ENCODE peak calls at places on chromosomes 1 and 21, in eight cellular contexts. U is stomach, T is SK-N-SH, C is IMR-90, X is tibial artery, S is transverse colon, J is GM23248, Q is right lobe of liver. H is an unnamed sample.

GRCh38 chr1:214506972-214507431 is 44.4 kb downstream of the PTPN14 start:
- DNase-seq in U (peak; percentile 46), T (no peak), C (no peak), X (no peak), S (peak; percentile 58), J (no peak), Q (no peak), H (no peak)

GRCh38 chr21:28523367-28523766 is 469.3 kb downstream of the LTN1 start:
- DNase-seq in U (no peak), T (no peak), C (no peak), X (no peak), S (no peak), J (no peak), Q (no peak), H (no peak)

GRCh38 chr1:65235867-65236805 is 73.2 kb upstream of the DNAJC6 start:
- DNase-seq in U (no peak), T (peak; percentile 25), C (peak; percentile 37), X (no peak), S (no peak), J (peak; percentile 49), Q (no peak), H (no peak)

GRCh38 chr21:44749759-44750674 is 38.6 kb upstream of the TSPEAR start:
- DNase-seq in U (no peak), T (no peak), C (no peak), X (peak; percentile 56), S (no peak), J (no peak), Q (no peak), H (no peak)

GRCh38 chr1:228989992-228990827 is 254.9 kb downstream of the RHOU start:
- DNase-seq in U (peak; percentile 38), T (peak; percentile 46), C (no peak), X (peak; percentile 82), S (peak; percentile 49), J (no peak), Q (peak; percentile 81), H (peak; percentile 88)

GRCh38 chr1:204074274-204075115 is 1.6 kb downstream of the SOX13 start:
- DNase-seq in U (peak; percentile 58), T (peak; percentile 82), C (peak; percentile 52), X (peak; percentile 80), S (peak; percentile 81), J (peak; percentile 75), Q (peak; percentile 94), H (no peak)

GRCh38 chr1:44359234-44359937 is 4.3 kb upstream of the ERI3 start:
- DNase-seq in U (no peak), T (no peak), C (no peak), X (no peak), S (no peak), J (peak; percentile 19), Q (no peak), H (no peak)

GRCh38 chr1:198879711-198880306 is 241.0 kb downstream of the PTPRC start:
- DNase-seq in U (no peak), T (no peak), C (no peak), X (no peak), S (no peak), J (peak; percentile 9), Q (no peak), H (no peak)

GRCh38 chr1:226520640-226521355 is 27.8 kb upstream of the STUM start:
- DNase-seq in U (no peak), T (no peak), C (no peak), X (no peak), S (no peak), J (no peak), Q (no peak), H (no peak)

GRCh38 chr21:45973475-45974072 is 8.0 kb upstream of the COL6A1 start:
- DNase-seq in U (peak; percentile 66), T (peak; percentile 90), C (peak; percentile 87), X (peak; percentile 91), S (peak; percentile 76), J (peak; percentile 90), Q (no peak), H (no peak)

GRCh38 chr1:247184254-247184653 is 12.4 kb upstream of the ZNF124 start:
- DNase-seq in U (no peak), T (no peak), C (no peak), X (no peak), S (no peak), J (no peak), Q (no peak), H (no peak)
- H3K9me3 ChIP-seq in U (peaks cover 70% of the 10 kb centered on the region), T (peaks cover 22% of the 10 kb centered on the region), C (peaks cover 27% of the 10 kb centered on the region), X (peaks cover 13% of the 10 kb centered on the region), S (peaks cover 35% of the 10 kb centered on the region), J (peaks cover 5% of the 10 kb centered on the region), Q (peaks cover 9% of the 10 kb centered on the region), H (peaks cover 9% of the 10 kb centered on the region)

GRCh38 chr1:63664742-63665141 is 71.5 kb downstream of the PGM1 start:
- DNase-seq in U (no peak), T (no peak), C (no peak), X (no peak), S (no peak), J (no peak), Q (no peak), H (no peak)

GRCh38 chr1:63665410-63665809 is 72.2 kb downstream of the PGM1 start:
- DNase-seq in U (no peak), T (no peak), C (no peak), X (no peak), S (no peak), J (no peak), Q (no peak), H (no peak)

GRCh38 chr1:63668298-63668697 is 75.1 kb downstream of the PGM1 start:
- DNase-seq in U (no peak), T (no peak), C (peak; percentile 48), X (no peak), S (no peak), J (peak; percentile 27), Q (no peak), H (no peak)

GRCh38 chr1:63663873-63664272 is 70.7 kb downstream of the PGM1 start:
- DNase-seq in U (no peak), T (no peak), C (peak; percentile 24), X (no peak), S (no peak), J (peak; percentile 50), Q (no peak), H (no peak)

DNA sequence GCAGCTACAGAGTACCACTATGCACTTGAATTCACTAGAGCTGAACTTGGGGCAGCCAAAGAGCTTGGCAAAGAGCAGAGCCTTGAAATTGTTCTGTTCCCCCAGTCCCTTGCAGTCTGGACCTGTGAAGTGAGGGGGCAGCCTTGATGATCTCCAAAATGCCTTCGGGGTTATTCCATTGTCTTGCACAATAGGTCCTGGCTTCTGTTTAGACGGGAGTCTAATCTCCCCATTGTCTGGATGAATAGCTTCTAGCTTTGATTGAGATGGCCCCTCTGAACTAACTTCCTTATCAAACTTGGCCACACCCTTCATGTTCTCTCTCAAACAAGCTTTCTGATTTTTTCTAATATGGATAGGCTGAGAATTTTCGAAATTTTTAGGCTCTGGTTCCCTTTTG is 72.6 kb downstream of the PGM1 start:
- DNase-seq in U (no peak), T (no peak), C (no peak), X (no peak), S (no peak), J (no peak), Q (no peak), H (no peak)
- H3K27ac ChIP-seq in U (no peak overlapping the region), T (no peak overlapping the region), C (no peak overlapping the region), X (no peak overlapping the region), S (no peak overlapping the region), J (no peak overlapping the region), Q (no peak overlapping the region), H (no peak overlapping the region)

DNA sequence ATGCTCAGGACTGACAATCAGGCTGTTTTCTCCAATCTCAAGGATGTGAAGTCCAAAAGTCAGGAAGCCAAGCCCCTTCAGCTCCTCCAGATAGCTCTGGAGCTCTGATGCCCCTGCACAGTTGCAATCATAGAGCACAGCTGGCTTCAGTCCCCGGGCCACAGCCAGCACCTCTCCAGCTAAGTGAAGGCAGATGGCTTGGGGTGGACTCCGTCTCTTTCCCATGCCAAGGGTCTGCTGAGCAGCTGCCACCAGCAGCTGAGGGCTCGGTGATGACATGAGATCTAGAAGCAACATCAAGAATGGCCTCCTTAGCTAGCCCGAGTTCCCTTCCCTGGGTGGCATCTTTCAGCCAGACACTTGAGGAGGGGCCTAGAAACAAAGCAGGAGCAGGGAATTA is 1.0 kb downstream of the C1orf74 start:
- DNase-seq in U (no peak), T (peak; percentile 50), C (no peak), X (no peak), S (no peak), J (no peak), Q (no peak), H (no peak)
- H3K4me3 ChIP-seq in U (no peak overlapping the region), T (peak overlapping the region; percentile 75), C (no peak overlapping the region), X (no peak overlapping the region), S (no peak overlapping the region), J (peak overlapping the region; percentile 91), Q (peak overlapping the region; percentile 83), H (no peak overlapping the region)

GRCh38 chr1:41173651-41174050 is 68.5 kb downstream of the SCMH1 start:
- DNase-seq in U (no peak), T (no peak), C (no peak), X (no peak), S (no peak), J (no peak), Q (no peak), H (no peak)

GRCh38 chr1:41167688-41168087 is 74.4 kb downstream of the SCMH1 start:
- DNase-seq in U (no peak), T (no peak), C (no peak), X (no peak), S (no peak), J (no peak), Q (no peak), H (no peak)

GRCh38 chr1:41171266-41171874 is 70.7 kb downstream of the SCMH1 start:
- DNase-seq in U (no peak), T (no peak), C (no peak), X (no peak), S (no peak), J (no peak), Q (no peak), H (no peak)

GRCh38 chr1:41169799-41170180 is 72.3 kb downstream of the SCMH1 start:
- DNase-seq in U (no peak), T (no peak), C (no peak), X (no peak), S (no peak), J (no peak), Q (no peak), H (no peak)

GRCh38 chr1:41169066-41169798 is 72.9 kb downstream of the SCMH1 start:
- DNase-seq in U (no peak), T (no peak), C (no peak), X (no peak), S (no peak), J (no peak), Q (no peak), H (no peak)
- H3K9me3 ChIP-seq in U (peaks cover 10% of the 10 kb centered on the region), T (peaks cover 6% of the 10 kb centered on the region), C (peaks cover 17% of the 10 kb centered on the region), X (no peaks in the 10 kb centered on the region), S (peaks cover 10% of the 10 kb centered on the region), J (peaks cover 12% of the 10 kb centered on the region), Q (no peaks in the 10 kb centered on the region), H (no peaks in the 10 kb centered on the region)

H was measured in vagina.